ENCODE peak calls at places on chromosomes 12 and 14, in ten cellular contexts. E is GM06990; G is AG08396; P is cardiac fibroblast; Q is ovary; V is stimulated activated CD8-positive, alpha-beta memory T cell treated with anti-CD3 and anti-CD28 coated beads, Interleukin-7, amount 100 ng/mL, for 4 hours; L is endothelial cell; N is Right ventricle myocardium inferior; Y is NCI-H2171 treated with DMSO at 0.1 percent for 48 hours; M is CD8-positive, alpha-beta memory T cell. I is an unnamed sample.

GRCh38 chr12:8045952-8046944 is 13.7 kb downstream of the FOXJ2 start:
- DNase-seq in E (no peak), G (peak), P (peak), Q (peak), V (peak), L (peak), N (peak), Y (peak), M (peak), I (peak)

GRCh38 chr14:67881225-67881624 is 61.6 kb downstream of the RAD51B start:
- DNase-seq in E (peak), G (no peak), P (no peak), Q (no peak), V (no peak), L (no peak), N (no peak), Y (no peak), M (no peak), I (no peak)

GRCh38 chr12:52519826-52520662 is at the start of gene KRT5:
- DNase-seq in E (no peak), G (no peak), P (no peak), Q (no peak), V (no peak), L (peak), N (no peak), Y (no peak), M (no peak), I (no peak)

GRCh38 chr12:130764073-130764472 is 48.0 kb upstream of the RIMBP2 start:
- DNase-seq in E (no peak), G (no peak), P (no peak), Q (no peak), V (no peak), L (no peak), N (no peak), Y (no peak), M (no peak), I (peak)

GRCh38 chr12:120614873-120615272 is 25.6 kb upstream of the CABP1 start:
- DNase-seq in E (no peak), G (no peak), P (no peak), Q (no peak), V (no peak), L (no peak), N (no peak), Y (no peak), M (no peak), I (no peak)

GRCh38 chr12:2751686-2752085 is 43.1 kb upstream of the FKBP4 start:
- DNase-seq in E (no peak), G (no peak), P (no peak), Q (no peak), V (no peak), L (no peak), N (no peak), Y (no peak), M (no peak), I (peak)

GRCh38 chr12:130787445-130788410 is 51.3 kb downstream of the STX2 start:
- DNase-seq in E (no peak), G (peak), P (peak), Q (no peak), V (no peak), L (no peak), N (no peak), Y (no peak), M (no peak), I (no peak)

GRCh38 chr12:105212431-105212830 is 23.5 kb downstream of the APPL2 start:
- DNase-seq in E (no peak), G (peak), P (peak), Q (no peak), V (no peak), L (no peak), N (no peak), Y (no peak), M (no peak), I (no peak)

GRCh38 chr12:16531623-16532022 is 74.3 kb downstream of the LMO3 start:
- DNase-seq in E (no peak), G (no peak), P (no peak), Q (no peak), V (no peak), L (no peak), N (no peak), Y (peak), M (no peak), I (no peak)

GRCh38 chr12:75452675-75453330 is 27.8 kb upstream of the GLIPR1 start:
- DNase-seq in E (no peak), G (peak), P (peak), Q (no peak), V (no peak), L (no peak), N (no peak), Y (no peak), M (no peak), I (no peak)

GRCh38 chr14:104750658-104751057 is 2.3 kb upstream of the SIVA1 start:
- DNase-seq in E (no peak), G (no peak), P (no peak), Q (no peak), V (no peak), L (no peak), N (no peak), Y (no peak), M (no peak), I (peak)

GRCh38 chr12:98656289-98657101 is 11.4 kb downstream of the APAF1 start:
- DNase-seq in E (no peak), G (no peak), P (no peak), Q (no peak), V (no peak), L (no peak), N (no peak), Y (no peak), M (no peak), I (no peak)

GRCh38 chr12:70644836-70645235 is 7.6 kb upstream of the PTPRB start:
- DNase-seq in E (no peak), G (no peak), P (no peak), Q (no peak), V (no peak), L (no peak), N (no peak), Y (no peak), M (no peak), I (no peak)

GRCh38 chr14:99125113-99125512 is 146.9 kb downstream of the BCL11B start:
- DNase-seq in E (no peak), G (no peak), P (no peak), Q (no peak), V (no peak), L (peak), N (no peak), Y (no peak), M (no peak), I (no peak)